ENCODE peak calls at places on chromosome 4, in six cellular contexts. One of them, this sample, is unnamed.

GRCh38 chr4:46392421-46392820 is 2.5 kb upstream of the GABRA2 start:
- DNase-seq in coronary artery: no peak
- DNase-seq in GM13977: no peak
- DNase-seq in AG04449: no peak
- DNase-seq in activated B cell treated with CpG ODN at 0.5 μM for 24 hours: no peak
- DNase-seq in endothelial cell: no peak
- DNase-seq in this sample: no peak

GRCh38 chr4:189912170-189912569 is 28.5 kb upstream of the FRG1 start:
- DNase-seq in coronary artery: no peak
- DNase-seq in GM13977: no peak
- DNase-seq in AG04449: no peak
- DNase-seq in activated B cell treated with CpG ODN at 0.5 μM for 24 hours: no peak
- DNase-seq in endothelial cell: no peak
- DNase-seq in this sample: no peak

GRCh38 chr4:52659722-52660261 is 691 bp upstream of the USP46 start:
- DNase-seq in coronary artery: no peak
- DNase-seq in GM13977: peak; percentile 48
- DNase-seq in AG04449: no peak
- DNase-seq in activated B cell treated with CpG ODN at 0.5 μM for 24 hours: no peak
- DNase-seq in endothelial cell: peak; percentile 42
- DNase-seq in this sample: peak; percentile 24

GRCh38 chr4:10656988-10657387 is 27.6 kb downstream of the CLNK start:
- DNase-seq in coronary artery: no peak
- DNase-seq in GM13977: no peak
- DNase-seq in AG04449: no peak
- DNase-seq in activated B cell treated with CpG ODN at 0.5 μM for 24 hours: no peak
- DNase-seq in endothelial cell: no peak
- DNase-seq in this sample: no peak

GRCh38 chr4:153538408-153539057 is 72.4 kb downstream of the TMEM131L start:
- DNase-seq in coronary artery: peak; percentile 82
- DNase-seq in GM13977: no peak
- DNase-seq in AG04449: no peak
- DNase-seq in activated B cell treated with CpG ODN at 0.5 μM for 24 hours: no peak
- DNase-seq in endothelial cell: no peak
- DNase-seq in this sample: no peak

GRCh38 chr4:112252234-112252633 is 20.6 kb downstream of the AP1AR start:
- DNase-seq in coronary artery: no peak
- DNase-seq in GM13977: no peak
- DNase-seq in AG04449: no peak
- DNase-seq in activated B cell treated with CpG ODN at 0.5 μM for 24 hours: no peak
- DNase-seq in endothelial cell: no peak
- DNase-seq in this sample: no peak

GRCh38 chr4:59629348-59629747 is 1570.8 kb upstream of the ADGRL3 start:
- DNase-seq in coronary artery: no peak
- DNase-seq in GM13977: no peak
- DNase-seq in AG04449: no peak
- DNase-seq in activated B cell treated with CpG ODN at 0.5 μM for 24 hours: no peak
- DNase-seq in endothelial cell: no peak
- DNase-seq in this sample: no peak

GRCh38 chr4:74217365-74217764 is 59.4 kb downstream of the MTHFD2L start:
- DNase-seq in coronary artery: no peak
- DNase-seq in GM13977: no peak
- DNase-seq in AG04449: no peak
- DNase-seq in activated B cell treated with CpG ODN at 0.5 μM for 24 hours: no peak
- DNase-seq in endothelial cell: no peak
- DNase-seq in this sample: no peak

GRCh38 chr4:40349561-40350198 is 14.5 kb downstream of the CHRNA9 start:
- DNase-seq in coronary artery: no peak
- DNase-seq in GM13977: no peak
- DNase-seq in AG04449: no peak
- DNase-seq in activated B cell treated with CpG ODN at 0.5 μM for 24 hours: no peak
- DNase-seq in endothelial cell: no peak
- DNase-seq in this sample: no peak

GRCh38 chr4:29295280-29295679 is 1424.9 kb upstream of the PCDH7 start:
- DNase-seq in coronary artery: no peak
- DNase-seq in GM13977: no peak
- DNase-seq in AG04449: no peak
- DNase-seq in activated B cell treated with CpG ODN at 0.5 μM for 24 hours: no peak
- DNase-seq in endothelial cell: no peak
- DNase-seq in this sample: no peak

DNA sequence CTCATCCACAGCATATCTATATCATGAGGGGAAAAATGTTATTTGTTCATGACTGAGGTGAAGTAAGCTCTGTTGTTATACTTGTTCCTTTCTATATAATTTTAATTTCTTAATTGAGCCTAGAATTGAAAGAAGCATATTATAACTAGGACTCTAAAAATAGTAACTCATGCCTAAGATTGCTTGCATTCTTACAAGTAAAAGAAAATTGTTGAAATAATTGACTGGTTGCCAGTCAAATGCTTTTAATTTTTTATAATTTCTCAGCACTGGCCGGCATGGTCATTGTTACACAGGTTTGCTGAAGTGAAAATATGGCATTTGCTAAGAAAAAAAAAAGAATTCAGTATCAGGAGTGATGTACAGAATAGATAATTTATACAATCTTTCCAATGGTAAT is 104.8 kb downstream of the GASK1B start:
- DNase-seq in coronary artery: no peak
- DNase-seq in GM13977: no peak
- DNase-seq in AG04449: no peak
- DNase-seq in activated B cell treated with CpG ODN at 0.5 μM for 24 hours: no peak
- DNase-seq in endothelial cell: no peak
- DNase-seq in this sample: no peak
- TF ChIP-seq CTCF in coronary artery: no peak
- TF ChIP-seq CTCF in GM13977: no peak
- TF ChIP-seq CTCF in AG04449: no peak
- TF ChIP-seq CTCF in activated B cell treated with CpG ODN at 0.5 μM for 24 hours: no peak
- TF ChIP-seq CTCF in endothelial cell: no peak
- TF ChIP-seq CTCF in this sample: no peak

GRCh38 chr4:164716901-164717300 is 37.0 kb upstream of the SMIM31 start:
- DNase-seq in coronary artery: no peak
- DNase-seq in GM13977: no peak
- DNase-seq in AG04449: no peak
- DNase-seq in activated B cell treated with CpG ODN at 0.5 μM for 24 hours: no peak
- DNase-seq in endothelial cell: no peak
- DNase-seq in this sample: no peak
- TF ChIP-seq CTCF in coronary artery: no peak
- TF ChIP-seq CTCF in GM13977: peak; percentile 22
- TF ChIP-seq CTCF in AG04449: no peak
- TF ChIP-seq CTCF in activated B cell treated with CpG ODN at 0.5 μM for 24 hours: no peak
- TF ChIP-seq CTCF in endothelial cell: peak; percentile 31
- TF ChIP-seq CTCF in this sample: no peak

GRCh38 chr4:8184061-8184460 is 15.0 kb upstream of the SH3TC1 start:
- DNase-seq in coronary artery: no peak
- DNase-seq in GM13977: no peak
- DNase-seq in AG04449: no peak
- DNase-seq in activated B cell treated with CpG ODN at 0.5 μM for 24 hours: no peak
- DNase-seq in endothelial cell: no peak
- DNase-seq in this sample: no peak
- TF ChIP-seq CTCF in coronary artery: no peak
- TF ChIP-seq CTCF in GM13977: no peak
- TF ChIP-seq CTCF in AG04449: no peak
- TF ChIP-seq CTCF in activated B cell treated with CpG ODN at 0.5 μM for 24 hours: no peak
- TF ChIP-seq CTCF in endothelial cell: no peak
- TF ChIP-seq CTCF in this sample: no peak

GRCh38 chr4:27082786-27083185 is 222.1 kb downstream of the STIM2 start:
- DNase-seq in coronary artery: no peak
- DNase-seq in GM13977: no peak
- DNase-seq in AG04449: no peak
- DNase-seq in activated B cell treated with CpG ODN at 0.5 μM for 24 hours: no peak
- DNase-seq in endothelial cell: no peak
- DNase-seq in this sample: no peak

GRCh38 chr4:27081675-27082579 is 221.3 kb downstream of the STIM2 start:
- DNase-seq in coronary artery: no peak
- DNase-seq in GM13977: no peak
- DNase-seq in AG04449: no peak
- DNase-seq in activated B cell treated with CpG ODN at 0.5 μM for 24 hours: no peak
- DNase-seq in endothelial cell: no peak
- DNase-seq in this sample: no peak

GRCh38 chr4:27087306-27088045 is 226.8 kb downstream of the STIM2 start:
- DNase-seq in coronary artery: no peak
- DNase-seq in GM13977: no peak
- DNase-seq in AG04449: no peak
- DNase-seq in activated B cell treated with CpG ODN at 0.5 μM for 24 hours: no peak
- DNase-seq in endothelial cell: no peak
- DNase-seq in this sample: no peak

GRCh38 chr4:27088491-27088890 is 227.8 kb downstream of the STIM2 start:
- DNase-seq in coronary artery: no peak
- DNase-seq in GM13977: no peak
- DNase-seq in AG04449: no peak
- DNase-seq in activated B cell treated with CpG ODN at 0.5 μM for 24 hours: no peak
- DNase-seq in endothelial cell: no peak
- DNase-seq in this sample: no peak

GRCh38 chr4:27084685-27085356 is 224.2 kb downstream of the STIM2 start:
- DNase-seq in coronary artery: no peak
- DNase-seq in GM13977: no peak
- DNase-seq in AG04449: no peak
- DNase-seq in activated B cell treated with CpG ODN at 0.5 μM for 24 hours: no peak
- DNase-seq in endothelial cell: peak; percentile 46
- DNase-seq in this sample: peak; percentile 64
- TF ChIP-seq CTCF in coronary artery: no peak
- TF ChIP-seq CTCF in GM13977: no peak
- TF ChIP-seq CTCF in AG04449: no peak
- TF ChIP-seq CTCF in activated B cell treated with CpG ODN at 0.5 μM for 24 hours: no peak
- TF ChIP-seq CTCF in endothelial cell: no peak
- TF ChIP-seq CTCF in this sample: no peak

GRCh38 chr4:158657291-158657690 is 14.4 kb downstream of the C4orf46 start:
- DNase-seq in coronary artery: no peak
- DNase-seq in GM13977: no peak
- DNase-seq in AG04449: no peak
- DNase-seq in activated B cell treated with CpG ODN at 0.5 μM for 24 hours: no peak
- DNase-seq in endothelial cell: no peak
- DNase-seq in this sample: no peak
- TF ChIP-seq CTCF in coronary artery: no peak
- TF ChIP-seq CTCF in GM13977: no peak
- TF ChIP-seq CTCF in AG04449: no peak
- TF ChIP-seq CTCF in activated B cell treated with CpG ODN at 0.5 μM for 24 hours: no peak
- TF ChIP-seq CTCF in endothelial cell: no peak
- TF ChIP-seq CTCF in this sample: no peak